ENCODE peak calls at places on chromosomes 7 and 10, in five cellular contexts. G is body of pancreas, B is PC-3, O is uterus, Y is fibroblast of lung. I is an unnamed sample.

GRCh38 chr7:74479066-74479781 is 25.5 kb downstream of the GTF2IRD1 start:
- DNase-seq in O (peak; percentile 54), B (peak; percentile 18), Y (peak; percentile 61), G (peak; percentile 58), I (no peak)

GRCh38 chr7:72286486-72286885 is 125.7 kb downstream of the CALN1 start:
- DNase-seq in O (no peak), Y (no peak), B (no peak), G (no peak), I (no peak)

GRCh38 chr7:101538596-101539459 is 90.3 kb downstream of the MYL10 start:
- DNase-seq in B (peak; percentile 62), Y (peak; percentile 10), G (peak; percentile 38), O (no peak), I (no peak)

GRCh38 chr7:97421307-97421905 is 303.9 kb downstream of the SDHAF3 start:
- DNase-seq in Y (no peak), G (no peak), B (no peak), O (no peak), I (no peak)

GRCh38 chr7:79979437-79979836 is 155.2 kb upstream of the GNAI1 start:
- DNase-seq in O (no peak), Y (peak; percentile 37), G (no peak), B (peak; percentile 44), I (no peak)

GRCh38 chr10:61688551-61689308 is 26.0 kb downstream of the CABCOCO1 start:
- DNase-seq in G (no peak), Y (no peak), O (no peak), B (no peak), I (no peak)

GRCh38 chr10:98555011-98555619 is 108.4 kb upstream of the HPS1 start:
- DNase-seq in O (no peak), G (no peak), Y (no peak), B (no peak), I (no peak)

GRCh38 chr7:140348161-140348849 is 50.0 kb downstream of the SLC37A3 start:
- DNase-seq in O (peak; percentile 58), Y (peak; percentile 86), B (no peak), G (no peak), I (peak; percentile 44)

GRCh38 chr7:46369933-46370654 is 449.0 kb upstream of the IGFBP3 start:
- DNase-seq in G (no peak), O (no peak), B (peak; percentile 90), Y (peak; percentile 93), I (peak; percentile 67)

GRCh38 chr7:118478236-118478635 is 253.7 kb downstream of the ANKRD7 start:
- DNase-seq in B (no peak), O (no peak), G (no peak), Y (no peak), I (no peak)

GRCh38 chr10:86366033-86366901 is at the start of gene GRID1:
- DNase-seq in O (peak; percentile 35), G (peak; percentile 41), B (no peak), Y (peak; percentile 17), I (no peak)

GRCh38 chr7:88111136-88111748 is 108.6 kb downstream of the SRI start:
- DNase-seq in B (peak; percentile 59), G (no peak), Y (peak; percentile 46), O (no peak), I (peak; percentile 7)

GRCh38 chr10:71294091-71294561 is 24.9 kb upstream of the SLC29A3 start:
- DNase-seq in B (no peak), Y (no peak), G (no peak), O (no peak), I (no peak)

GRCh38 chr7:27804139-27804538 is 64.2 kb downstream of the TAX1BP1 start:
- DNase-seq in O (no peak), G (no peak), Y (no peak), B (no peak), I (no peak)

GRCh38 chr7:153934048-153934447 is 118.2 kb upstream of the DPP6 start:
- DNase-seq in O (no peak), Y (no peak), B (no peak), G (no peak), I (no peak)

GRCh38 chr7:31545549-31545948 is 31.7 kb downstream of the ITPRID1 start:
- DNase-seq in G (no peak), Y (no peak), B (no peak), O (no peak), I (no peak)

GRCh38 chr7:156218544-156219306 is 406.5 kb upstream of the SHH start:
- DNase-seq in B (no peak), G (no peak), Y (no peak), O (no peak), I (no peak)

GRCh38 chr10:13604641-13605040 is 17.9 kb downstream of the PRPF18 start:
- DNase-seq in Y (no peak), B (no peak), G (no peak), O (no peak), I (no peak)

GRCh38 chr10:30553625-30554442 is 75.7 kb downstream of the LYZL2 start:
- DNase-seq in O (peak; percentile 75), B (peak; percentile 16), Y (peak; percentile 18), G (peak; percentile 36), I (peak; percentile 20)

GRCh38 chr7:46558482-46559193 is 637.6 kb upstream of the IGFBP3 start:
- DNase-seq in B (peak; percentile 35), Y (peak; percentile 83), G (no peak), O (peak; percentile 39), I (peak; percentile 36)

GRCh38 chr7:148723846-148724245 is 25.1 kb downstream of the CUL1 start:
- DNase-seq in O (no peak), G (no peak), Y (no peak), B (no peak), I (no peak)

GRCh38 chr7:148723166-148723559 is 24.5 kb downstream of the CUL1 start:
- DNase-seq in O (no peak), G (no peak), Y (no peak), B (no peak), I (no peak)

GRCh38 chr7:148721390-148721789 is 22.7 kb downstream of the CUL1 start:
- DNase-seq in G (no peak), O (no peak), Y (no peak), B (no peak), I (no peak)

GRCh38 chr7:148720472-148720871 is 21.8 kb downstream of the CUL1 start:
- DNase-seq in O (no peak), G (no peak), B (no peak), Y (no peak), I (no peak)

GRCh38 chr7:148722340-148723165 is 23.9 kb downstream of the CUL1 start:
- DNase-seq in G (peak; percentile 63), B (no peak), O (no peak), Y (peak; percentile 23), I (no peak)
- TF ChIP-seq CTCF in G (no peak), B (no peak), O (no peak), Y (no peak), I (no peak)

DNA sequence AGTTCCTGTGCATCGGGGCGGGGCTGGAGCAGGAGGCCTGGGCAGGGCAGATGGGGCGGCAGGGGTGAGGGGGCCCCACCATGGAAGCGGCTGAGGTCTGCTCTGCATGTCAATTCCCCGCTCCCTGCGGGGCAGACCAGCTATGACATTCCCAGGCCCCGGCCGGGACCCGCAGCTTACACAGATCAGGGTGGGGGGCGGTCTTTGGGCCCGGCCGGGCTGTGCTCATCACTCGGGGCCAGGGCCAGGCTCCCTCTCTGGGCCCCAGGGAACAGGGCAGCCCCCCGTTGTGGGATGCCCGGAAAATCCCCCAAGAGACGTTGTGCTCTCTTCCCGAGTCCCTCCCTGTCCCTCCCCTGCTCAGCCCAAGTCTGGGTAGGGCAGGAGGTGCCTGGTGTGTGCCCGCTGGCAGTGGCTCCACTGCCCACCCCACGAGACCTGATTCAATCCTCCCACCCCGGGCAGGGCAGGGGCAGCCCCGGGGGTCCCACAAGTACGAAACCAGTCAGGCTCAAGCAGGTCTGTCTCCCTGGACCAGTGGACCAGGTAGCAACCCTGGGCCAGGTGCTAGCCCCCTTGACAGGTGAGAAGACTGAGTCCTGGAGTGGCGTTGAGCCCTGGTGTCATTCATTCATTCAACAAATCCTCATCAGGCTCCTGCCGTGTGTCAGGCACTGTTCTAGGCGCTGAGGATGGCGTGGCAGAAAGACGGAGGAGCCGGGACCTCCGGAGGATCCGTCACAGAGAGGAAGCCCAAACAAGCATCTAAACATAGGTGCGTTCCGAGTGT is 29.0 kb downstream of the MICALL2 start:
- DNase-seq in Y (no peak), O (no peak), G (no peak), B (no peak), I (no peak)
- H3K27me3 ChIP-seq in Y (no peaks in the 10 kb centered on the region), O (peaks cover 3% of the 10 kb centered on the region), G (no peaks in the 10 kb centered on the region), B (no peaks in the 10 kb centered on the region), I (no peaks in the 10 kb centered on the region)

GRCh38 chr7:128365432-128365831 is 3.9 kb upstream of the PRRT4 start:
- DNase-seq in G (no peak), O (no peak), Y (no peak), B (no peak), I (no peak)
- TF ChIP-seq CTCF in G (no peak), O (no peak), Y (no peak), B (no peak), I (no peak)

DNA sequence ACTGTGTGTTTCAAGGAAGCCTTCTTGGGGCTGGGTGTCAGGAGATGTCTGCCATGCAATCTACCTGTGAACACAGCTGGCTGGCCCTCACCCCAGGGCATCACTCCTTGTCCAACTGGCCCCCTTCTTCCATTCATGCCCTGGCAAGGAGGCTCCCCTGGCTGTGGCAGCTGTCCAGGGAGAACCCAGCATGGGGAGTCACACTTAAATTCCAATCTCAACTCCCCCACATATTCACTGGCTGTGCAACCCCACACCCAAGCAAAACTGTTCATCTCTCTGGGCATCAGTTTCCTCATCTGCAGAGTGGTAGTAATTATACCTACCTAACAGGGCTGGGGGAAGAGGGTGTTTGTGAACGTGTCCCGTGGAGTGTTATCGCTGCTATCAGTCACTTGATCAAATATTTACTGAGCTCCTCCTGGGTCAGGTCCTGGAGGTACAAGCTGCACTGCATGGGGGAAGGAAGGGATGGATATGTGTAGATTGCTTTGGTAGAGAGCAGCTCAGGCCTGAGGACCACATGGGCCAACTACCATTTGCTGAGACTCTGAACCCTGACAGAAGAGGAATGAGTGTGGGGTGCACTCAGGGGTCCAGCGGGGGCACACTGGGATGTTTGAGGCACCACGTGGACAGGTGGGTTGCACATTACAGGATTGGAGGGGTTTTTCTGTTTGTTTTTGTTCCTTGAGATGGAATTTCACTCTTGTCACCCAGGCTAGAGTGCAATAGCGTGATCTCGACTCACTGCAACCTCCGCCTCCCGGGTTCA is 2.1 kb upstream of the GPRIN2 start:
- DNase-seq in G (peak; percentile 20), O (peak; percentile 10), Y (no peak), B (no peak), I (no peak)
- H3K27me3 ChIP-seq in G (no peaks in the 10 kb centered on the region), O (peaks cover 20% of the 10 kb centered on the region), Y (peaks cover 58% of the 10 kb centered on the region), B (no peaks in the 10 kb centered on the region), I (peaks cover 31% of the 10 kb centered on the region)

GRCh38 chr10:114048472-114048871 is 4.8 kb downstream of the ADRB1 start:
- DNase-seq in G (no peak), O (no peak), Y (no peak), B (no peak), I (no peak)
- TF ChIP-seq CTCF in G (no peak), O (no peak), Y (no peak), B (no peak), I (no peak)

I was measured in BJ.